ENCODE peak calls at places on chromosome 2, in five cellular contexts. Y is pancreas, W is kidney, V is A549, H is tibial artery. D is an unnamed sample.

GRCh38 chr2:16161768-16162490 is 221.6 kb downstream of the MYCN start:
- DNase-seq in H (no peak), W (no peak), V (no peak), Y (no peak), D (no peak)

GRCh38 chr2:53104263-53104662 is 663.3 kb upstream of the CHAC2 start:
- DNase-seq in H (no peak), W (no peak), Y (no peak), V (no peak), D (no peak)

GRCh38 chr2:151275291-151275690 is 13.6 kb upstream of the RBM43 start:
- DNase-seq in Y (no peak), W (no peak), V (no peak), H (no peak), D (no peak)

GRCh38 chr2:9207641-9208301 is 1.2 kb downstream of the ASAP2 start:
- DNase-seq in H (no peak), W (no peak), V (peak), Y (peak), D (no peak)

GRCh38 chr2:46562451-46562841 is 83.1 kb downstream of the TMEM247 start:
- DNase-seq in V (no peak), W (no peak), Y (no peak), H (no peak), D (no peak)

GRCh38 chr2:230861564-230862255 is 3.0 kb upstream of the ITM2C start:
- DNase-seq in H (no peak), W (no peak), Y (no peak), V (no peak), D (no peak)

GRCh38 chr2:183283176-183283575 is 158.9 kb downstream of the NUP35 start:
- DNase-seq in W (no peak), V (no peak), Y (no peak), H (no peak), D (no peak)

GRCh38 chr2:74333175-74333574 is 10.0 kb downstream of the SLC4A5 start:
- DNase-seq in H (no peak), V (no peak), W (no peak), Y (no peak), D (no peak)

GRCh38 chr2:217258170-217258569 is 398.3 kb upstream of the TNP1 start:
- DNase-seq in W (no peak), V (no peak), H (no peak), Y (no peak), D (no peak)

GRCh38 chr2:164498841-164499240 is 122.4 kb downstream of the GRB14 start:
- DNase-seq in V (no peak), H (no peak), W (no peak), Y (no peak), D (no peak)

GRCh38 chr2:30629866-30630265 is 177.4 kb downstream of the CAPN13 start:
- DNase-seq in W (no peak), H (no peak), Y (no peak), V (no peak), D (no peak)

GRCh38 chr2:3078684-3079083 is 298.9 kb downstream of the EIPR1 start:
- DNase-seq in Y (no peak), W (no peak), H (no peak), V (no peak), D (no peak)

GRCh38 chr2:8144785-8145184 is 537.1 kb upstream of the ID2 start:
- DNase-seq in W (no peak), Y (no peak), V (no peak), H (no peak), D (no peak)

GRCh38 chr2:24883946-24884345 is 36.1 kb downstream of the ADCY3 start:
- DNase-seq in H (no peak), V (no peak), W (no peak), Y (no peak), D (no peak)

GRCh38 chr2:182761903-182762302 is 45.8 kb downstream of the DNAJC10 start:
- DNase-seq in Y (no peak), H (no peak), W (no peak), V (no peak), D (no peak)

GRCh38 chr2:172113617-172114016 is 10.9 kb upstream of the DLX2 start:
- DNase-seq in V (no peak), W (no peak), H (no peak), Y (no peak), D (no peak)

GRCh38 chr2:146312899-146313298 is 1531.9 kb upstream of the ACVR2A start:
- DNase-seq in W (no peak), V (no peak), Y (no peak), H (no peak), D (no peak)

GRCh38 chr2:220277445-220277960 is 650.1 kb downstream of the SLC4A3 start:
- DNase-seq in H (peak), W (no peak), Y (peak), V (peak), D (no peak)

GRCh38 chr2:72745679-72746368 is 80.0 kb downstream of the EXOC6B start:
- DNase-seq in V (peak), W (no peak), H (no peak), Y (no peak), D (no peak)

GRCh38 chr2:171410101-171410500 is 23.7 kb downstream of the METTL8 start:
- DNase-seq in W (no peak), Y (no peak), V (no peak), H (no peak), D (no peak)

GRCh38 chr2:233358335-233358734 is 4.0 kb downstream of the DGKD start:
- DNase-seq in V (no peak), H (no peak), W (no peak), Y (no peak), D (no peak)

GRCh38 chr2:233360771-233361176 is 6.5 kb downstream of the DGKD start:
- DNase-seq in V (no peak), W (no peak), Y (no peak), H (no peak), D (no peak)

GRCh38 chr2:233356546-233357308 is 2.4 kb downstream of the DGKD start:
- DNase-seq in H (no peak), Y (no peak), W (no peak), V (no peak), D (no peak)

GRCh38 chr2:233359823-233360222 is 5.5 kb downstream of the DGKD start:
- DNase-seq in Y (no peak), W (no peak), V (no peak), H (no peak), D (no peak)

GRCh38 chr2:233358864-233359386 is 4.6 kb downstream of the DGKD start:
- DNase-seq in Y (no peak), V (no peak), H (no peak), W (no peak), D (no peak)
- H3K27ac ChIP-seq in Y (no peak), V (no peak), H (no peak), W (no peak), D (no peak)

DNA sequence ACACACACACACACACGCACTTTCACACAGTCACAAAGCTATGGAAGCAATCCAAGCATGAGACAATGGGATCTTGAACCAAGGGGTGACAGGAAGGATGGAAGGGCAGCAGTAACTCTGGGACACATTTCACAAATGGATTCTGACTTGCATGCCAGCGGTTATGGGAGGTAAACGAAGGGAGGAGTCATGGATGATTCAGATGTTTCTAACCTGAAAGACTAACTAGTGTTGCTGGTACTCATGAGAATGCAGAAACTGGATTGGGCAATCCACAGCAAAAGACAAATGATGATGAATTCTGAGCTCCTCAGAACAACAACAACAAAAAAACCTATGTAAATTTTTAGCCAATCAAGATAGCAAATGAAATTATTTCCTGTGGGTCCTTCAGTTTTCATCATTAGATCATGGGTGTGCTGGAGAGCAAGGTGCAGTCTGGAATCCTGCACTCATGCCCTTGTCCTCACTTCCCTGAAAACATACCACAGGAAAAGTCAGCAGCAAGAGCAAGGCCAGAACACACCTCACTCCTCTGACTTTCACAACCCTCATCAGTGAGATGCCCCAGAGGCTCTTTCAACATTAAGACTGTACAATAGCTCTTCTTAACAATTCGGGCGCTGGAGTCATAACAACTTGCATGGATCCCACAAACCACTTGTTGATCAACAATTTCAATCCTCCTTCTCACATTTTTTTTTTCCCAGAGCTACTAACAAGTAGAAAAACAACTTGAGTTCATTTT is 32.6 kb downstream of the ABCA12 start:
- DNase-seq in H (no peak), W (no peak), Y (no peak), V (no peak), D (no peak)
- H3K27ac ChIP-seq in H (no peak), W (no peak), Y (no peak), V (no peak), D (no peak)

GRCh38 chr2:136129601-136130000 is 11.7 kb upstream of the CXCR4 start:
- DNase-seq in W (no peak), V (no peak), H (no peak), Y (no peak), D (no peak)
- H3K27ac ChIP-seq in W (no peak), V (no peak), H (no peak), Y (no peak), D (no peak)

GRCh38 chr2:100877555-100877954 is 57.6 kb downstream of the NPAS2 start:
- DNase-seq in Y (no peak), W (no peak), V (no peak), H (no peak), D (no peak)
- H3K27ac ChIP-seq in Y (no peak), W (no peak), V (no peak), H (no peak), D (no peak)

GRCh38 chr2:101047075-101047766 is 45.1 kb downstream of the RPL31 start:
- DNase-seq in Y (peak), H (no peak), V (peak), W (peak), D (no peak)
- H3K27ac ChIP-seq in Y (peak), H (no peak), V (peak), W (peak), D (no peak)

GRCh38 chr2:175879679-175880078 is 122.4 kb downstream of the LNPK start:
- DNase-seq in V (no peak), W (no peak), H (no peak), Y (no peak), D (no peak)
- H3K27ac ChIP-seq in V (no peak), W (no peak), H (no peak), Y (no peak), D (no peak)

GRCh38 chr2:65027611-65028244 is 28.5 kb upstream of the CEP68 start:
- DNase-seq in W (no peak), H (no peak), V (no peak), Y (no peak), D (no peak)

GRCh38 chr2:65026640-65027464 is 29.4 kb upstream of the CEP68 start:
- DNase-seq in Y (no peak), V (no peak), W (no peak), H (no peak), D (no peak)

GRCh38 chr2:65024149-65024829 is 31.9 kb upstream of the CEP68 start:
- DNase-seq in V (no peak), Y (no peak), H (no peak), W (no peak), D (no peak)

GRCh38 chr2:65025453-65026128 is 30.6 kb upstream of the CEP68 start:
- DNase-seq in W (no peak), Y (no peak), H (no peak), V (no peak), D (no peak)

DNA sequence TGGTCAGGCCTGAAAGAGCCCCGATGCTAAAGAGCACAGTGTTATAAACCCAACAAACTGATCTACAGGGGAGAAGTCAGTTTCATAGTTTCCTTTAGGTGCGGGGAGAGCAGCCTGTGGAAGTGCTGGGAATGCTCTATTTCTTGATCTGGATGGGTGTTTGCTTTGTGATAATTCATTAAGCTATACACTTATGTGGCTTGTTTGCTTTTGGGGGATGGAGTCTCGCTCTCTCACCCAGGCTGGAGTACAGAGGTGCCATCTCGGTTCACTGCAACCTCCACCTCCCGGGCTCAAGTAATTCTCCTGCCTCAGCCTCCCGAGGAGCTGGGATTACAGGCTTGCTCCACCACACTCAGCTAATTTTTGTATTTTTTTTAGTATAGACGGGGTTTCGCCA is 30.1 kb upstream of the CEP68 start:
- DNase-seq in V (no peak), Y (no peak), W (no peak), H (no peak), D (no peak)
- H3K27ac ChIP-seq in V (no peak), Y (no peak), W (no peak), H (no peak), D (no peak)

D was measured in substantia nigra.